ENCODE peak calls at places on chromosomes 2 and 18, in six cellular contexts. E, O, Z, Y, J and P are unnamed samples.

GRCh38 chr2:171893196-171893823 is 734 bp downstream of the SLC25A12 start:
- DNase-seq in J (no peak), O (no peak), Y (no peak), E (peak; percentile 24), Z (no peak), P (no peak)

GRCh38 chr18:55781481-55781957 is 193.5 kb upstream of the TCF4 start:
- DNase-seq in Y (no peak), J (peak; percentile 12), E (peak; percentile 54), Z (no peak), O (no peak), P (peak; percentile 13)

GRCh38 chr18:45441110-45441842 is 174.0 kb upstream of the SLC14A2 start:
- DNase-seq in O (no peak), Y (no peak), Z (no peak), J (no peak), E (no peak), P (no peak)

GRCh38 chr2:240573071-240573515 is 4.8 kb downstream of the RNPEPL1 start:
- DNase-seq in E (no peak), J (no peak), Z (no peak), O (no peak), Y (peak; percentile 75), P (no peak)

GRCh38 chr18:709771-710170 is 2.7 kb downstream of the ENOSF1 start:
- DNase-seq in O (no peak), J (no peak), Y (no peak), Z (no peak), E (no peak), P (no peak)

GRCh38 chr2:95333888-95334338 is 36.8 kb downstream of the KCNIP3 start:
- DNase-seq in E (no peak), Z (peak; percentile 80), Y (peak; percentile 64), J (peak; percentile 97), O (no peak), P (peak; percentile 67)

GRCh38 chr2:211957799-211958198 is 580.8 kb downstream of the ERBB4 start:
- DNase-seq in J (no peak), Z (no peak), O (no peak), E (no peak), Y (no peak), P (no peak)

GRCh38 chr2:62180960-62181359 is 15.0 kb upstream of the B3GNT2 start:
- DNase-seq in O (no peak), J (no peak), E (no peak), Y (peak; percentile 9), Z (no peak), P (no peak)

GRCh38 chr18:11293794-11294193 is 144.4 kb upstream of the PIEZO2 start:
- DNase-seq in E (no peak), Y (no peak), O (no peak), Z (no peak), J (no peak), P (no peak)

GRCh38 chr18:57950542-57950941 is 93.5 kb upstream of the NEDD4L start:
- DNase-seq in Z (no peak), E (no peak), O (no peak), J (no peak), Y (no peak), P (no peak)

GRCh38 chr2:188937228-188938220 is 36.6 kb upstream of the COL3A1 start:
- DNase-seq in E (no peak), J (no peak), Z (no peak), O (no peak), Y (no peak), P (no peak)

GRCh38 chr2:236302555-236302954 is 38.3 kb upstream of the ASB18 start:
- DNase-seq in E (no peak), J (no peak), Z (no peak), O (no peak), Y (no peak), P (no peak)

GRCh38 chr2:241153616-241154015 is 3.3 kb downstream of the PPP1R7 start:
- DNase-seq in Y (no peak), E (no peak), Z (no peak), J (no peak), O (no peak), P (no peak)

GRCh38 chr2:173101687-173102086 is 26.0 kb downstream of the MAP3K20 start:
- DNase-seq in E (no peak), Y (no peak), Z (no peak), J (no peak), O (no peak), P (no peak)

GRCh38 chr18:12041561-12041960 is 52.1 kb upstream of the ANKRD62 start:
- DNase-seq in Z (no peak), E (no peak), O (no peak), Y (no peak), J (no peak), P (no peak)

GRCh38 chr2:10254373-10255188 is 48.1 kb upstream of the HPCAL1 start:
- DNase-seq in Z (no peak), Y (peak; percentile 73), E (peak; percentile 87), O (no peak), J (no peak), P (no peak)

GRCh38 chr2:74576830-74577229 is 22.3 kb downstream of the DOK1 start:
- DNase-seq in Y (no peak), J (peak; percentile 57), E (peak; percentile 26), Z (no peak), O (no peak), P (no peak)
- TF ChIP-seq POLR2AphosphoS5 in Y (peak; percentile 70), J (peak; percentile 79), E (no peak), Z (no peak), O (no peak), P (no peak)

GRCh38 chr18:49487711-49488310 is 777 bp upstream of the C18orf32 start:
- DNase-seq in Z (no peak), O (no peak), E (peak; percentile 18), J (no peak), Y (no peak), P (no peak)
- TF ChIP-seq POLR2AphosphoS5 in Z (peak; percentile 14), O (peak; percentile 72), E (no peak), J (no peak), Y (peak; percentile 11), P (no peak)

GRCh38 chr2:233075966-233076339 is 15.8 kb downstream of the INPP5D start:
- DNase-seq in O (no peak), E (no peak), Z (no peak), J (no peak), Y (no peak), P (no peak)
- TF ChIP-seq POLR2AphosphoS5 in O (no peak), E (no peak), Z (no peak), J (no peak), Y (peak; percentile 92), P (no peak)

GRCh38 chr2:160306985-160307384 is 106.9 kb upstream of the ITGB6 start:
- DNase-seq in E (no peak), Y (no peak), Z (no peak), O (no peak), J (no peak), P (no peak)
- TF ChIP-seq POLR2AphosphoS5 in E (no peak), Y (no peak), Z (no peak), O (no peak), J (no peak), P (no peak)

GRCh38 chr2:54945401-54946219 is 104.6 kb downstream of the RTN4 start:
- DNase-seq in J (peak; percentile 90), Y (no peak), E (no peak), O (peak; percentile 42), Z (no peak), P (no peak)
- TF ChIP-seq POLR2AphosphoS5 in J (peak; percentile 53), Y (no peak), E (no peak), O (no peak), Z (no peak), P (no peak)

GRCh38 chr18:9333441-9334350 is 877 bp upstream of the TWSG1 start:
- DNase-seq in J (peak; percentile 17), Z (no peak), Y (peak; percentile 84), O (peak; percentile 27), E (no peak), P (no peak)
- TF ChIP-seq POLR2AphosphoS5 in J (no peak), Z (no peak), Y (no peak), O (no peak), E (no peak), P (no peak)

GRCh38 chr2:135876066-135876711 is at the start of gene MCM6:
- DNase-seq in E (peak; percentile 100), Y (peak; percentile 96), J (peak; percentile 95), O (peak; percentile 89), Z (peak; percentile 99), P (peak; percentile 93)

GRCh38 chr2:135870571-135870970 is 5.7 kb downstream of the MCM6 start:
- DNase-seq in J (no peak), Y (no peak), Z (no peak), E (no peak), O (no peak), P (no peak)

GRCh38 chr2:135874966-135875365 is 1.3 kb downstream of the MCM6 start:
- DNase-seq in Y (no peak), Z (no peak), O (no peak), J (no peak), E (peak; percentile 13), P (no peak)

DNA sequence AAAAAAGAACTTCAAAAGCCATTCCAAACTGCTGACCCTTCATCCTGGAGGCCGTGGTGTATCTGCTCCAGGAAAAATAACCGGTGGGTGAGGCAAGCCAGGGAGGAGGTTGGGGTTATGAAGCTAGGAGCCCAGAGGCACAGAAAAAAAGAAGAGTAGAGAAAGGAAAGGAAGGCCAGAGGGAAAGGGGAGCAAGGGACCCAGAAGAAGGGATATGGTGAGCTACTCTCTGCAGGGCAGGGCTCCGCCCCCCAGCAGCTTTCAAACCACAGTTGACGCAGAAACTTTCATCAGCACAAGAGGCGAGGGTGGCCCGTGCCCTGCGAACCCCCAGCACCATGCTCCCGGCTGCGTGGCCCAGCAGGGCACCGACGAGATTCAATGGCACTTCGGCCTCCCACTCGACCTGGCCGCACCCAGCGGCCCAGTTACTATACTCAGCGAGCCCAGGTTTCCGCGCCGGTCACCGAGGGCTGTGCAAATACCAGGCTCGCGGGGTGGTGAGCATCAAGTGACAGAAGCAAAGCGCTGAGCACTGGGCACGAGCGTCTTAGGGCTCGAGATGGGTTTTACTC is 665 bp downstream of the MCM6 start:
- DNase-seq in J (peak; percentile 42), Y (peak; percentile 90), Z (no peak), O (peak; percentile 51), E (peak; percentile 64), P (no peak)
- TF ChIP-seq POLR2AphosphoS5 in J (no peak), Y (peak; percentile 79), Z (no peak), O (peak; percentile 57), E (no peak), P (no peak)